ENCODE peak calls at places on chromosomes 3 and 15, in ten cellular contexts. X is heart right ventricle, J is heart left ventricle, K is hepatocyte, E is left lung, G is activated B cell treated with CpG ODN at 0.5 μM for 24 hours, H is HCT116, A is astrocyte of the spinal cord, Z is WERI-Rb-1, U is cardiac fibroblast. N is an unnamed sample.

GRCh38 chr3:69164296-69164695 is 41.9 kb upstream of the LMOD3 start:
- DNase-seq in G (no peak), U (no peak), K (no peak), J (no peak), X (no peak), A (no peak), H (no peak), E (no peak), Z (no peak), N (no peak)

GRCh38 chr3:113747719-113748046 is 848 bp downstream of the ATP6V1A start:
- DNase-seq in U (no peak), G (no peak), J (no peak), Z (no peak), K (no peak), H (no peak), X (no peak), A (no peak), E (no peak), N (no peak)

GRCh38 chr3:89098964-89099585 is 8.3 kb upstream of the EPHA3 start:
- DNase-seq in X (peak; percentile 16), G (no peak), U (peak; percentile 78), A (peak; percentile 82), Z (peak; percentile 49), H (peak; percentile 7), E (no peak), K (peak; percentile 67), J (no peak), N (peak; percentile 55)

GRCh38 chr3:11272913-11273574 is 847 bp downstream of the ATG7 start:
- DNase-seq in Z (no peak), X (no peak), G (no peak), E (no peak), H (no peak), A (no peak), K (no peak), U (peak; percentile 31), J (no peak), N (no peak)

GRCh38 chr3:184145120-184145524 is 10.0 kb downstream of the EIF2B5 start:
- DNase-seq in K (peak; percentile 81), G (no peak), Z (peak; percentile 67), E (no peak), A (peak; percentile 48), U (peak; percentile 70), X (peak; percentile 36), J (no peak), H (no peak), N (peak; percentile 84)

GRCh38 chr15:70242962-70243685 is 145.4 kb upstream of the TLE3 start:
- DNase-seq in U (no peak), E (no peak), Z (no peak), X (no peak), J (no peak), G (no peak), K (no peak), A (no peak), H (no peak), N (no peak)

GRCh38 chr3:72278349-72279067 is 493.6 kb upstream of the PROK2 start:
- DNase-seq in Z (peak; percentile 61), A (no peak), H (no peak), G (no peak), E (no peak), X (no peak), J (no peak), U (no peak), K (no peak), N (no peak)

GRCh38 chr3:108093616-108094015 is 2.8 kb upstream of the CD47 start:
- DNase-seq in Z (no peak), X (no peak), G (no peak), J (no peak), E (no peak), A (no peak), H (no peak), U (no peak), K (no peak), N (no peak)

GRCh38 chr3:167102071-167102470 is 278.0 kb downstream of the ZBBX start:
- DNase-seq in J (no peak), A (no peak), G (no peak), E (no peak), K (no peak), X (no peak), Z (peak; percentile 26), H (peak; percentile 6), U (no peak), N (peak; percentile 27)

GRCh38 chr3:193248848-193249468 is 7.9 kb downstream of the PLAAT1 start:
- DNase-seq in G (no peak), U (no peak), E (no peak), J (no peak), H (no peak), K (no peak), X (no peak), A (no peak), Z (no peak), N (no peak)

GRCh38 chr3:195260286-195260905 is 10.6 kb downstream of the XXYLT1 start:
- DNase-seq in U (peak; percentile 27), G (no peak), Z (no peak), K (peak; percentile 46), E (peak; percentile 70), X (no peak), J (no peak), A (no peak), H (no peak), N (no peak)

GRCh38 chr15:57528940-57529565 is 62.7 kb upstream of the MYZAP start:
- DNase-seq in H (no peak), G (no peak), X (no peak), A (no peak), J (no peak), Z (no peak), U (no peak), K (no peak), E (no peak), N (no peak)
- TF ChIP-seq CTCF in H (no peak), G (no peak), X (no peak), A (no peak), J (no peak), Z (no peak), U (no peak), K (peak; percentile 20), E (no peak), N (no peak)

DNA sequence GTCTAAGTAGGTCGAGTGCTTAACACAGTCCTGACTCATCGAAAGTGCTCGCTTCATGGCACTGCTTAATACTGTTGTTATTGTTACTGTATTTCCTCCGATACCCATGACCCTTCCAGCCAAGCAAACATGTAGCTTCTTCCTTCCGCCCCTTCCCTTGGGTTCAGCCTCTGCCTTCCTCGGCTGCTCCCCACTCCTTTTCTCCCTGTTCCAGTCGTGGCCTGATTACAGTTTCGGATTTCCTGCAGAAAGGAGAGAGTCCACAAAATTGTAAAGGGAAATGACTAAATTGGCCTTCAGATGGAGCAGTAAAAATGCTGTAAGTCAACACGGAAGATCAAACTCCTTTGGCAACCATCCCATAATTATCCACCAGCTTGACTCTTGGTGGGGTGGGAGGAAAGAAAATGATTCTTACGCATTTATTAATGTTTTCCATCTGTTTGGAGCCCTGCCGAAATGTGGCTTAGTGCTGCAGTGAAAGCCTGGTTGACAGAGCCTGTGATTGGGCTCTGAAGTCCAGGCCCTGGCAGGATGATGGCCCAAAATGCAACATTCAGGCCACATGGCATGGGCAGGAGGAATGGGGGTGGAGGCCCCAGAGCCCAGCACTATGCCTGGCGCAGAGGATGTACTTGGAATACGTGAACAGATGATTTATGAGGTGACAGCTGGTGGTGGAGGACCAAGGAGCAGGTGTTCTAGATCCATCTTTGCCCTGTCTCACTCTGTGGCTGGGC is 37.6 kb downstream of the FAM3D start:
- DNase-seq in U (peak; percentile 95), K (peak; percentile 83), H (no peak), G (no peak), J (peak; percentile 56), X (no peak), Z (no peak), A (peak; percentile 92), E (no peak), N (no peak)
- TF ChIP-seq CTCF in U (no peak), K (no peak), H (no peak), G (no peak), J (no peak), X (no peak), Z (no peak), A (no peak), E (no peak), N (no peak)

GRCh38 chr3:186236357-186237020 is 125.5 kb downstream of the DGKG start:
- DNase-seq in K (no peak), J (no peak), G (no peak), X (no peak), H (no peak), U (no peak), Z (no peak), A (peak; percentile 21), E (peak; percentile 50), N (no peak)

GRCh38 chr3:186235554-186235953 is 126.5 kb downstream of the DGKG start:
- DNase-seq in H (no peak), J (no peak), U (no peak), Z (no peak), G (no peak), X (no peak), A (no peak), E (no peak), K (no peak), N (no peak)

GRCh38 chr3:186241910-186242821 is 119.9 kb downstream of the DGKG start:
- DNase-seq in G (no peak), J (peak; percentile 76), A (peak; percentile 64), K (peak; percentile 84), E (peak; percentile 78), H (peak; percentile 80), Z (peak; percentile 74), X (peak; percentile 65), U (peak; percentile 90), N (peak; percentile 94)

GRCh38 chr3:186237915-186238314 is 124.1 kb downstream of the DGKG start:
- DNase-seq in U (no peak), E (no peak), H (no peak), G (no peak), X (no peak), K (no peak), A (no peak), J (no peak), Z (no peak), N (no peak)

GRCh38 chr3:186239321-186239720 is 122.7 kb downstream of the DGKG start:
- DNase-seq in G (no peak), X (no peak), A (peak; percentile 24), U (peak; percentile 24), J (peak; percentile 38), H (no peak), E (no peak), K (no peak), Z (peak; percentile 15), N (no peak)
- TF ChIP-seq CTCF in G (no peak), X (peak; percentile 30), A (no peak), U (no peak), J (no peak), H (no peak), E (no peak), K (no peak), Z (peak; percentile 15), N (peak; percentile 11)

DNA sequence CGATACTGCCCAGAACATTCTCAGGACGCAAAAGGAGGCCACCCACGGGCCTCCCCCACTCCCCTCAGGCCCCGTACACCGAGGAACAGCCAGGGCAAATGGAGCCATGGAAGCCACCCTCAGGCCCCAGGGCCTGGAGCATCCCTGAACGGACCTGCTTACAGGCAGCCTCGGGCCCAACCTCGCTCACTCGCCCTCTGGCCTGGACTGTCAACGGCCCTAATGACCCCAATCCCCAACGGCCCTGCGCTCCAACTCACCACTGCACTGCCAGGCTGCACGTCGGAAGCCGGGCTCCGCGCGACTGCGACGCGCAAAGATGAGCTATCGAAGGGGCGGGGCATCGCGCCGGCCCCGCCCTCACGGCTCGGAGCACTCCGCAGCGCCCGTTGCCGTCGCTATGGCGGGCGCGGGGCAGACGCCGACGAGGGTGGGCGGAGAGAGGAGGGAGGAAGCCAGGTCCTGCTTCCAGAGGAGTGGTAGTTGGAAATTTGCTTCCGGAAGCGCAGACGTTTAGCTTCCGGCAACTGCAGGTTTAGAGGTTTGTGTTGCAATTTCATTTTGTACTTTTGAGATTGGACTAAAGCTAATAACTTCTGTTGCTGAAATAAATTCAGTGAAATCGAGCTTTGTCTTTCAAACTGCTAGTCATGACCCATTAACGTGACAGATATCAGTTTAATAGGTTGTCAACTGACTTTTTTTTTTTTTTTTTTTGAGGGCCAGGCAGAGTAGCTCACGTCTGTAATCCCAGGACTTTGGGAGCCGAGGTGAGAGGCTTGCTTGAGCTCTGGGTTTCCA is at the start of gene SKIC8:
- DNase-seq in H (peak; percentile 80), E (peak; percentile 94), G (peak; percentile 89), A (peak; percentile 95), X (peak; percentile 93), K (peak; percentile 98), J (peak; percentile 91), Z (peak; percentile 95), U (peak; percentile 91), N (peak; percentile 96)
- TF ChIP-seq CTCF in H (no peak), E (no peak), G (no peak), A (no peak), X (no peak), K (no peak), J (no peak), Z (no peak), U (no peak), N (no peak)